ENCODE peak calls at places on chromosome 5, in five cellular contexts. L is sigmoid colon, T is adrenal gland, P is WTC11, X is tibial artery. W is an unnamed sample.

GRCh38 chr5:5126444-5126843 is 13.7 kb upstream of the ADAMTS16 start:
- DNase-seq in L (no peak), T (no peak), P (no peak), X (no peak), W (no peak)

GRCh38 chr5:883475-884181 is 9.0 kb downstream of the BRD9 start:
- DNase-seq in L (peak; percentile 59), T (no peak), P (no peak), X (no peak), W (no peak)

GRCh38 chr5:107668933-107669542 is 1.7 kb downstream of the EFNA5 start:
- DNase-seq in L (no peak), T (no peak), P (peak; percentile 13), X (no peak), W (peak; percentile 30)

GRCh38 chr5:54753034-54753433 is 232.4 kb downstream of the ESM1 start:
- DNase-seq in L (no peak), T (peak; percentile 56), P (no peak), X (no peak), W (no peak)

GRCh38 chr5:73780297-73781080 is 154.5 kb downstream of the ARHGEF28 start:
- DNase-seq in L (no peak), T (no peak), P (no peak), X (no peak), W (no peak)

GRCh38 chr5:23072179-23072578 is 219.0 kb upstream of the CDH12 start:
- DNase-seq in L (no peak), T (no peak), P (no peak), X (no peak), W (no peak)

GRCh38 chr5:40904205-40904993 is 4.9 kb upstream of the C7 start:
- DNase-seq in L (peak; percentile 75), T (peak; percentile 94), P (peak; percentile 68), X (peak; percentile 79), W (peak; percentile 66)

GRCh38 chr5:93599427-93600146 is 16.6 kb downstream of the NR2F1 start:
- DNase-seq in L (no peak), T (no peak), P (peak; percentile 38), X (no peak), W (no peak)

GRCh38 chr5:97525780-97526179 is 342.7 kb upstream of the RIOK2 start:
- DNase-seq in L (no peak), T (no peak), P (no peak), X (no peak), W (no peak)

GRCh38 chr5:33073856-33074255 is 362.7 kb downstream of the NPR3 start:
- DNase-seq in L (no peak), T (no peak), P (no peak), X (no peak), W (no peak)

GRCh38 chr5:89241186-89241585 is 358.2 kb upstream of the MEF2C start:
- DNase-seq in L (no peak), T (no peak), P (no peak), X (no peak), W (no peak)

GRCh38 chr5:31941356-31941755 is 232.8 kb downstream of the GOLPH3 start:
- DNase-seq in L (no peak), T (no peak), P (no peak), X (no peak), W (no peak)

GRCh38 chr5:141521244-141521781 is 32.4 kb downstream of the PCDHGC5 start:
- DNase-seq in L (no peak), T (peak; percentile 63), P (no peak), X (peak; percentile 61), W (no peak)

GRCh38 chr5:1007221-1007680 is 1.4 kb upstream of the NKD2 start:
- DNase-seq in L (peak; percentile 62), T (peak; percentile 37), P (peak; percentile 14), X (peak; percentile 14), W (peak; percentile 4)

GRCh38 chr5:1443991-1444360 is 1.3 kb downstream of the SLC6A3 start:
- DNase-seq in L (no peak), T (no peak), P (no peak), X (no peak), W (no peak)

GRCh38 chr5:109483395-109483974 is 73.7 kb upstream of the PJA2 start:
- DNase-seq in L (no peak), T (no peak), P (no peak), X (no peak), W (no peak)

GRCh38 chr5:26757941-26758340 is 280.4 kb downstream of the CDH9 start:
- DNase-seq in L (no peak), T (no peak), P (no peak), X (no peak), W (no peak)

GRCh38 chr5:180868960-180869359 is 7.9 kb upstream of the ZFP62 start:
- DNase-seq in L (peak; percentile 89), T (peak; percentile 91), P (peak; percentile 92), X (peak; percentile 89), W (peak; percentile 88)

GRCh38 chr5:151155149-151155776 is 2.3 kb downstream of the ANXA6 start:
- DNase-seq in L (no peak), T (no peak), P (no peak), X (no peak), W (no peak)

GRCh38 chr5:8840237-8840636 is 705.6 kb downstream of the SEMA5A start:
- DNase-seq in L (no peak), T (no peak), P (peak; percentile 75), X (no peak), W (peak; percentile 12)

GRCh38 chr5:80569961-80570786 is at the start of gene ANKRD34B:
- DNase-seq in L (no peak), T (no peak), P (peak; percentile 80), X (no peak), W (peak; percentile 43)

GRCh38 chr5:77851229-77852067 is 75.3 kb upstream of the TBCA start:
- DNase-seq in L (no peak), T (peak; percentile 59), P (peak; percentile 57), X (no peak), W (peak; percentile 49)

GRCh38 chr5:103270581-103270980 is 12.0 kb downstream of the MACIR start:
- DNase-seq in L (no peak), T (no peak), P (no peak), X (no peak), W (no peak)

GRCh38 chr5:110865400-110866094 is 126.7 kb downstream of the SLC25A46 start:
- DNase-seq in L (no peak), T (no peak), P (peak; percentile 66), X (no peak), W (peak; percentile 65)

GRCh38 chr5:159990506-159990905 is 18.4 kb upstream of the TTC1 start:
- DNase-seq in L (no peak), T (no peak), P (no peak), X (no peak), W (no peak)
- TF ChIP-seq CTCF in L (no peak), T (peak; percentile 26), P (no peak), X (no peak), W (no peak)

DNA sequence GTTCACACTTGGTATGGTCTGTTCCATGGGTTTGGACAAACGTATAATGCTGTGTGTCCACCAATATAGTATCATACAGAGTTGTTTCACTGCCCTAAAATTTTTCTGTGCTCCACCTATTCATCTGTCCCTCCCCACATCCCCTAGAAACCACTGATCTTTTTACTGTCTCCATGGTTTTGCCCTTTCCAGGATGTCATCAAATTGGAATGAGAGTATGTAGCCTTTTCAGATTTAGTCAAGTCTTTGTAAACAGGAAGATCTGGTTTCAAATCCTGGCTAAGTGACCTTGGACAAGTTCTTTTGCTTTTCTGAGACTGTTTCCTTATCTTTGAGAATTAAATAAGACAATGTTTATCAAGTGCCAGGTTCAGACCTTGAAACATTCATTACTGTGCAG is 13.2 kb upstream of the LVRN start:
- DNase-seq in L (no peak), T (no peak), P (no peak), X (no peak), W (no peak)
- TF ChIP-seq CTCF in L (no peak), T (no peak), P (no peak), X (no peak), W (no peak)

DNA sequence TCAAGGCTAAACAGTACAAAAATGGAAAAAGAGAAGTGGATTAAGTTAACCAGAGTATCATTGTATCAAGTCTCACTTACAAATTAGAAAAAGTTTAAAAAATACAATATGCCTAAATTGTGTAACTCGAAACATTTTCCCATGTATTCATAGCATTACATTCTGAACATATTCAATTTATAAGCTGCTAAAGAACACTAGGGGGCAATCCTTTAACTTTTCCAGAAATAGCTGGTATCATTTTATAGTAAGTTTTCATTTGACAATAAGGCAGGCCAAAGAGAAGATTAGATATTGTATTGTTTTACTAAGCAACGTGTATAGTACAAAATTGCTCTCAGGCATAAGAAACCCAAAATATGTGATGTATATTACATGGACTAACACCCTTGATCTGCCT is 234.6 kb downstream of the ADGRV1 start:
- DNase-seq in L (no peak), T (no peak), P (no peak), X (no peak), W (no peak)
- TF ChIP-seq CTCF in L (no peak), T (no peak), P (no peak), X (no peak), W (no peak)

GRCh38 chr5:56856779-56857178 is 41.4 kb downstream of the MAP3K1 start:
- DNase-seq in L (no peak), T (no peak), P (no peak), X (no peak), W (no peak)
- TF ChIP-seq CTCF in L (no peak), T (no peak), P (no peak), X (no peak), W (no peak)

GRCh38 chr5:137921931-137922330 is 32.7 kb downstream of the PKD2L2 start:
- DNase-seq in L (no peak), T (no peak), P (no peak), X (no peak), W (no peak)

DNA sequence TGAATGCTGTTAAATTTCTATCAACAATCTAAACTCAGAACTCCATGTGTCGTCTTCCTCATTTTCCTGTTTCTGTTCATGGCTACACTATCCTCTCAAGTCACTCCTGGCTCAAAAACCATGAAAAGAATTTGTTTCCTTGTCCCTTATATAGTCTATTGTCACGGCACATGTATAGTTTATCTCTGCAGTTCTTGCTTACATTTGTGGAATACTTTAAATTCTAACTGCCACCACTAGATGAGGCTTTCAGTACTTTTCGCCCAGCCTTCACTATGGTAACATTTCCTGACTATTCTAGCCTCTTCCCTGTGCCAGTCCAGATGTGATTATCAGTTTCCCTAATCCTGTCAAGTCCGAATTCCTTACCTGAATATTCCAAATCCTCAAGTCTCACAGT is 34.6 kb downstream of the PKD2L2 start:
- DNase-seq in L (no peak), T (no peak), P (no peak), X (no peak), W (no peak)
- TF ChIP-seq CTCF in L (no peak), T (peak; percentile 10), P (no peak), X (no peak), W (no peak)

GRCh38 chr5:170353011-170353890 is 35.9 kb downstream of the KCNMB1 start:
- DNase-seq in L (peak; percentile 80), T (no peak), P (peak; percentile 59), X (no peak), W (no peak)
- TF ChIP-seq CTCF in L (no peak), T (no peak), P (no peak), X (no peak), W (no peak)

W was measured in endothelial cell.